ENCODE peak calls at places on chromosome 21, in eight cellular contexts. B is sigmoid colon, F is stomach, P is transverse colon, M is GM12878, T is K562, C is suprapubic skin, V is prostate gland. W is an unnamed sample.

GRCh38 chr21:29726061-29726460 is 213.7 kb downstream of the GRIK1 start:
- DNase-seq in F (no peak), T (no peak), B (no peak), M (no peak), C (no peak), P (no peak), V (no peak), W (no peak)

GRCh38 chr21:26055841-26056264 is 114.7 kb downstream of the APP start:
- DNase-seq in V (no peak), P (no peak), M (no peak), B (no peak), C (no peak), F (no peak), T (no peak), W (no peak)

GRCh38 chr21:35398366-35398982 is 349.4 kb upstream of the RUNX1 start:
- DNase-seq in P (no peak), T (no peak), V (no peak), M (no peak), C (no peak), F (no peak), B (no peak), W (no peak)

GRCh38 chr21:26835027-26835713 is 10.0 kb downstream of the ADAMTS1 start:
- DNase-seq in T (no peak), M (no peak), P (no peak), B (peak; percentile 74), C (no peak), F (no peak), V (no peak), W (no peak)

GRCh38 chr21:29074007-29074376 is 544 bp upstream of the CCT8 start:
- DNase-seq in C (no peak), V (no peak), M (no peak), F (no peak), T (no peak), P (no peak), B (no peak), W (no peak)

GRCh38 chr21:35215870-35216269 is 166.8 kb upstream of the RUNX1 start:
- DNase-seq in F (no peak), B (no peak), P (no peak), C (no peak), M (no peak), V (no peak), T (no peak), W (no peak)

GRCh38 chr21:35953570-35953969 is 106.8 kb downstream of the SETD4 start:
- DNase-seq in F (no peak), T (no peak), M (no peak), B (no peak), P (no peak), C (no peak), V (peak; percentile 42), W (no peak)

GRCh38 chr21:37463083-37463780 is 96.7 kb downstream of the DYRK1A start:
- DNase-seq in M (peak; percentile 12), C (no peak), F (peak; percentile 49), P (no peak), T (peak; percentile 41), B (no peak), V (no peak), W (no peak)

GRCh38 chr21:42858957-42859890 is 20.1 kb downstream of the WDR4 start:
- DNase-seq in B (peak; percentile 53), F (no peak), M (no peak), P (no peak), T (no peak), V (no peak), C (no peak), W (no peak)

GRCh38 chr21:34884346-34884929 is 164.7 kb downstream of the RUNX1 start:
- DNase-seq in M (no peak), F (no peak), T (no peak), P (no peak), V (no peak), B (no peak), C (no peak), W (no peak)

GRCh38 chr21:29656504-29657227 is 283.1 kb downstream of the GRIK1 start:
- DNase-seq in C (no peak), M (no peak), F (no peak), P (no peak), T (peak; percentile 87), V (no peak), B (no peak), W (no peak)

GRCh38 chr21:43300496-43301423 is 126.2 kb downstream of the SIK1 start:
- DNase-seq in P (no peak), B (no peak), C (no peak), T (no peak), V (no peak), F (no peak), M (no peak), W (no peak)

GRCh38 chr21:42702720-42703119 is 49.3 kb downstream of the PDE9A start:
- DNase-seq in T (no peak), V (no peak), C (no peak), B (no peak), P (no peak), M (no peak), F (no peak), W (no peak)

GRCh38 chr21:23101111-23101510 is 2102.9 kb downstream of the NCAM2 start:
- DNase-seq in C (no peak), T (no peak), F (no peak), P (no peak), V (no peak), M (no peak), B (no peak), W (no peak)

GRCh38 chr21:41614456-41615010 is 106.6 kb upstream of the TMPRSS2 start:
- DNase-seq in M (no peak), B (no peak), F (no peak), C (no peak), V (no peak), T (no peak), P (no peak), W (no peak)

GRCh38 chr21:17612565-17613241 is at the start of gene BTG3:
- DNase-seq in P (peak; percentile 85), V (peak; percentile 68), B (peak; percentile 90), T (peak; percentile 94), C (peak; percentile 79), M (no peak), F (peak; percentile 80), W (peak; percentile 86)
- TF ChIP-seq POLR2A in P (peak; percentile 87), V (peak; percentile 97), B (peak; percentile 31), T (peak; percentile 87), C (peak; percentile 97), M (peak; percentile 99), F (peak; percentile 43), W (peak; percentile 56)

DNA sequence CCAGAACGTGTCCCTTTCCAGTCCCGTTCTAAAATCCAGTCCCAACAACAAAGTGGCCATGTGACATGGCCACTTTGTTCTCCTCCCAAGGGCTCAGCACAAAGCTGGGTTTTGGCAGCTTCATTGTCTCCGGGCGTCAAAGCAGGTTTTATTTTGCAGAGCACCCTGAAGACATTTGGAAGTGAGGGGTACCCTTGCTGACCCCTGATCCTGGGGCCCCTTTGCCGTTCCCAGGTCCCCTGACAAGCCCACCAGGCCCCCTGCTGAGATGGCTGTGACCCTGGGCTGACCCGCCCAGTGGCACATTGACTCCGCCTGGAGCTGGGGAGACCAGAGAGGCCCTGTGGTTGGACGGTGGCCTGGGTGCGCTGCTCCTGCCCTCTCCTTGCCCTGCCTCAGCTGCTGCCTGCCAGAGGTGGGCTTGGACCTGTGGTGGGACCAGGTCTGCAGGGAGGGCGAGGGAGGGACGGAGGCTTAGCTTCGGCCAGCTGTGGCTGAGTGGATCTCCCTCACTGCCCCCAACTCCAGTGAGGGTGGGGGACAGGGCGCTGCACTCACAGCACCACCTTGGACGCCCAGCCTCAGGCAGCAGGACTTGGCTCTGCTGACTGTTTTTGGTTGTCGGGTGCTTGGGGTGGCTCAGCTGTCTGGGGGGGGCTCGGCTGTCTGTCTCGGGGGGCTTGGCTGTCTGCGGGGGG is 4.3 kb downstream of the PFKL start:
- DNase-seq in T (no peak), F (no peak), V (no peak), C (no peak), B (no peak), M (no peak), P (peak; percentile 25), W (no peak)
- TF ChIP-seq POLR2AphosphoS5 in T (no peak), F (no peak), V (no peak), C (no peak), B (no peak), M (no peak), P (no peak), W (no peak)

GRCh38 chr21:33301632-33302002 is 23.2 kb upstream of the IFNAR1 start:
- DNase-seq in T (no peak), B (no peak), F (no peak), C (no peak), M (no peak), P (no peak), V (no peak), W (no peak)

GRCh38 chr21:33302796-33303195 is 22.0 kb upstream of the IFNAR1 start:
- DNase-seq in M (no peak), F (no peak), P (no peak), T (no peak), V (no peak), B (no peak), C (no peak), W (no peak)

GRCh38 chr21:33302055-33302454 is 22.7 kb upstream of the IFNAR1 start:
- DNase-seq in T (no peak), M (no peak), C (no peak), B (no peak), P (no peak), F (no peak), V (no peak), W (no peak)

GRCh38 chr21:33299181-33299752 is 25.5 kb upstream of the IFNAR1 start:
- DNase-seq in V (no peak), F (no peak), T (no peak), C (no peak), B (no peak), M (peak; percentile 25), P (peak; percentile 18), W (peak; percentile 44)

DNA sequence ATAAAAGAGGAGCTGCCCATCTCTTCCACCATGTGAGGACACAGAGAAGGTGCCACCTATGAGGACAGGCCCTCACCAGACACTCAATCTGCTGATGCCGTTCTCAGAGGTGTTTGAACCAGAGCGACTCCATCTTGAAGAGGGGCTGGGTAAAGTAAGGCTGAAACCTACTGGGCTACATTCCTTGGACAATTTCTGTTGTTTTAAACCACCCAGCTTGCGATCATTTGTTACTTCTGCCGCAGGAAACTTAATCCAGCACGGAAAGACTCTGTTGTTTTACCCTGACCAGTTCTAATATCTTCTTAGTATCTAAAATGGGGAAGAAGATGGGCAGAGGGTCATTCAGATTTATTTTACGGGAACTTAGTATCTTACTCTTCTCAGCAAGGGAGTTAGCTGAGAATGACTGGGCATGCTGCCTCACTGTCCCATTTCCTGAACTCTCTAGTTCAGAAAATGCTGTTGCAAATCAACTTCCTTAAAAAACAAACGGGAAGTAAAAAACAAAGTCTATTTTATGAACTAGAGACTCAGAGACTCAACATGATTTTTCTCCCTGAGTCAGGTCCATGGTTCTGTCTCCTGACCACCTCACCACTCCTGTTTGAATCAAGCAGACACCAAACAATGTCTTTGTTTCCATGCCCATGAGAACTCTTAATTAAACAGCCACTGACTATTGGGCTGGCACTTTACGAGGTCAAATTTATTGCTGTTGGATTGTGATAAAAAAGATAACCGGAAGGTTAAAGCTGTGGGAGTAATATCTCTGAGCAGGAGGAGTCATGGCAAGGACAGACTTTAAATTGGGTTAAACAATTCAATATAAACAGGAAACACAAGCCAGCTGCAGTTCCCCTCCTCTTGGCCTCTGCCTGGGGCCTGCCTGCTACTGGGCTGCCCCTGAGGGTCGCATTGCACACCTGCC is 23.8 kb upstream of the IFNAR1 start:
- DNase-seq in B (no peak), T (peak; percentile 30), C (no peak), P (no peak), F (no peak), V (peak; percentile 65), M (no peak), W (no peak)
- TF ChIP-seq POLR2A in B (no peak), T (no peak), C (no peak), P (no peak), F (no peak), V (no peak), M (no peak), W (no peak)

GRCh38 chr21:39095681-39096080 is 87.6 kb downstream of the PSMG1 start:
- DNase-seq in M (no peak), T (no peak), V (no peak), B (no peak), F (no peak), P (no peak), C (no peak), W (no peak)
- TF ChIP-seq POLR2AphosphoS5 in M (no peak), T (no peak), V (no peak), B (no peak), F (no peak), P (no peak), C (no peak), W (no peak)